ENCODE peak calls at places on chromosomes 7 and 10, in ten cellular contexts. One of them, this sample, is unnamed.

GRCh38 chr7:140168816-140169215 is 8.0 kb downstream of the KDM7A start:
- DNase-seq in central memory CD4-positive, alpha-beta T cell: no peak
- DNase-seq in NCI-H774: no peak
- DNase-seq in endodermal cell: no peak
- DNase-seq in HTR-8/SVneo: no peak
- DNase-seq in NCI-H524: no peak
- DNase-seq in NCI-H2081: no peak
- DNase-seq in psoas muscle: no peak
- DNase-seq in iPS-NIHi11: no peak
- DNase-seq in neural crest cell: no peak
- DNase-seq in this sample: no peak

GRCh38 chr7:22549667-22550513 is 49.9 kb upstream of the STEAP1B start:
- DNase-seq in central memory CD4-positive, alpha-beta T cell: peak
- DNase-seq in NCI-H774: peak
- DNase-seq in endodermal cell: peak
- DNase-seq in HTR-8/SVneo: no peak
- DNase-seq in NCI-H524: peak
- DNase-seq in NCI-H2081: peak
- DNase-seq in psoas muscle: no peak
- DNase-seq in iPS-NIHi11: peak
- DNase-seq in neural crest cell: peak
- DNase-seq in this sample: peak

GRCh38 chr7:103524042-103524907 is 78.3 kb upstream of the SLC26A5 start:
- DNase-seq in central memory CD4-positive, alpha-beta T cell: no peak
- DNase-seq in NCI-H774: peak
- DNase-seq in endodermal cell: no peak
- DNase-seq in HTR-8/SVneo: peak
- DNase-seq in NCI-H524: peak
- DNase-seq in NCI-H2081: peak
- DNase-seq in psoas muscle: no peak
- DNase-seq in iPS-NIHi11: peak
- DNase-seq in neural crest cell: no peak
- DNase-seq in this sample: peak

GRCh38 chr7:40204581-40204980 is 69.8 kb downstream of the SUGCT start:
- DNase-seq in central memory CD4-positive, alpha-beta T cell: no peak
- DNase-seq in NCI-H774: no peak
- DNase-seq in endodermal cell: no peak
- DNase-seq in HTR-8/SVneo: no peak
- DNase-seq in NCI-H524: no peak
- DNase-seq in NCI-H2081: no peak
- DNase-seq in psoas muscle: no peak
- DNase-seq in iPS-NIHi11: no peak
- DNase-seq in neural crest cell: no peak
- DNase-seq in this sample: no peak

GRCh38 chr10:48453451-48454301 is 147.2 kb downstream of the MAPK8 start:
- DNase-seq in central memory CD4-positive, alpha-beta T cell: no peak
- DNase-seq in NCI-H774: no peak
- DNase-seq in endodermal cell: no peak
- DNase-seq in HTR-8/SVneo: no peak
- DNase-seq in NCI-H524: no peak
- DNase-seq in NCI-H2081: no peak
- DNase-seq in psoas muscle: no peak
- DNase-seq in iPS-NIHi11: no peak
- DNase-seq in neural crest cell: no peak
- DNase-seq in this sample: no peak

GRCh38 chr10:107847620-107848019 is 683.1 kb upstream of the SORCS1 start:
- DNase-seq in central memory CD4-positive, alpha-beta T cell: no peak
- DNase-seq in NCI-H774: no peak
- DNase-seq in endodermal cell: no peak
- DNase-seq in HTR-8/SVneo: no peak
- DNase-seq in NCI-H524: no peak
- DNase-seq in NCI-H2081: no peak
- DNase-seq in psoas muscle: no peak
- DNase-seq in iPS-NIHi11: no peak
- DNase-seq in neural crest cell: no peak
- DNase-seq in this sample: no peak

GRCh38 chr7:112205348-112206237 is 606 bp downstream of the DOCK4 start:
- DNase-seq in central memory CD4-positive, alpha-beta T cell: peak
- DNase-seq in NCI-H774: no peak
- DNase-seq in endodermal cell: peak
- DNase-seq in HTR-8/SVneo: no peak
- DNase-seq in NCI-H524: peak
- DNase-seq in NCI-H2081: peak
- DNase-seq in psoas muscle: peak
- DNase-seq in iPS-NIHi11: peak
- DNase-seq in neural crest cell: peak
- DNase-seq in this sample: peak

GRCh38 chr10:88066876-88067275 is 203.5 kb downstream of the PTEN start:
- DNase-seq in central memory CD4-positive, alpha-beta T cell: peak
- DNase-seq in NCI-H774: no peak
- DNase-seq in endodermal cell: no peak
- DNase-seq in HTR-8/SVneo: no peak
- DNase-seq in NCI-H524: no peak
- DNase-seq in NCI-H2081: no peak
- DNase-seq in psoas muscle: no peak
- DNase-seq in iPS-NIHi11: no peak
- DNase-seq in neural crest cell: no peak
- DNase-seq in this sample: no peak

GRCh38 chr7:81719865-81720264 is 50.0 kb downstream of the HGF start:
- DNase-seq in central memory CD4-positive, alpha-beta T cell: no peak
- DNase-seq in NCI-H774: no peak
- DNase-seq in endodermal cell: no peak
- DNase-seq in HTR-8/SVneo: no peak
- DNase-seq in NCI-H524: no peak
- DNase-seq in NCI-H2081: no peak
- DNase-seq in psoas muscle: no peak
- DNase-seq in iPS-NIHi11: no peak
- DNase-seq in neural crest cell: no peak
- DNase-seq in this sample: no peak

GRCh38 chr7:74083928-74084721 is 521 bp downstream of the LIMK1 start:
- DNase-seq in central memory CD4-positive, alpha-beta T cell: no peak
- DNase-seq in NCI-H774: peak
- DNase-seq in endodermal cell: peak
- DNase-seq in HTR-8/SVneo: peak
- DNase-seq in NCI-H524: peak
- DNase-seq in NCI-H2081: peak
- DNase-seq in psoas muscle: peak
- DNase-seq in iPS-NIHi11: peak
- DNase-seq in neural crest cell: peak
- DNase-seq in this sample: no peak

GRCh38 chr10:98170249-98171117 is 36.0 kb downstream of the R3HCC1L start:
- DNase-seq in central memory CD4-positive, alpha-beta T cell: no peak
- DNase-seq in NCI-H774: peak
- DNase-seq in endodermal cell: peak
- DNase-seq in HTR-8/SVneo: peak
- DNase-seq in NCI-H524: peak
- DNase-seq in NCI-H2081: peak
- DNase-seq in psoas muscle: no peak
- DNase-seq in iPS-NIHi11: peak
- DNase-seq in neural crest cell: peak
- DNase-seq in this sample: peak

GRCh38 chr7:87318741-87319140 is 26.7 kb upstream of the CROT start:
- DNase-seq in central memory CD4-positive, alpha-beta T cell: no peak
- DNase-seq in NCI-H774: no peak
- DNase-seq in endodermal cell: peak
- DNase-seq in HTR-8/SVneo: no peak
- DNase-seq in NCI-H524: peak
- DNase-seq in NCI-H2081: no peak
- DNase-seq in psoas muscle: no peak
- DNase-seq in iPS-NIHi11: no peak
- DNase-seq in neural crest cell: no peak
- DNase-seq in this sample: no peak

GRCh38 chr7:149625339-149625946 is 127.8 kb upstream of the ZNF746 start:
- DNase-seq in central memory CD4-positive, alpha-beta T cell: peak
- DNase-seq in NCI-H774: peak
- DNase-seq in endodermal cell: peak
- DNase-seq in HTR-8/SVneo: peak
- DNase-seq in NCI-H524: peak
- DNase-seq in NCI-H2081: no peak
- DNase-seq in psoas muscle: peak
- DNase-seq in iPS-NIHi11: peak
- DNase-seq in neural crest cell: peak
- DNase-seq in this sample: peak

GRCh38 chr10:11242443-11243386 is 225.0 kb downstream of the CELF2 start:
- DNase-seq in central memory CD4-positive, alpha-beta T cell: no peak
- DNase-seq in NCI-H774: no peak
- DNase-seq in endodermal cell: no peak
- DNase-seq in HTR-8/SVneo: no peak
- DNase-seq in NCI-H524: peak
- DNase-seq in NCI-H2081: no peak
- DNase-seq in psoas muscle: peak
- DNase-seq in iPS-NIHi11: no peak
- DNase-seq in neural crest cell: no peak
- DNase-seq in this sample: no peak

GRCh38 chr10:63720072-63720537 is 198.9 kb downstream of the REEP3 start:
- DNase-seq in central memory CD4-positive, alpha-beta T cell: peak
- DNase-seq in NCI-H774: peak
- DNase-seq in endodermal cell: peak
- DNase-seq in HTR-8/SVneo: peak
- DNase-seq in NCI-H524: peak
- DNase-seq in NCI-H2081: peak
- DNase-seq in psoas muscle: no peak
- DNase-seq in iPS-NIHi11: peak
- DNase-seq in neural crest cell: peak
- DNase-seq in this sample: peak

GRCh38 chr10:118918689-118919088 is 110.8 kb upstream of the NANOS1 start:
- DNase-seq in central memory CD4-positive, alpha-beta T cell: no peak
- DNase-seq in NCI-H774: no peak
- DNase-seq in endodermal cell: no peak
- DNase-seq in HTR-8/SVneo: no peak
- DNase-seq in NCI-H524: no peak
- DNase-seq in NCI-H2081: no peak
- DNase-seq in psoas muscle: no peak
- DNase-seq in iPS-NIHi11: no peak
- DNase-seq in neural crest cell: no peak
- DNase-seq in this sample: no peak

GRCh38 chr10:62175256-62175655 is 93.4 kb downstream of the RTKN2 start:
- DNase-seq in central memory CD4-positive, alpha-beta T cell: no peak
- DNase-seq in NCI-H774: no peak
- DNase-seq in endodermal cell: no peak
- DNase-seq in HTR-8/SVneo: no peak
- DNase-seq in NCI-H524: no peak
- DNase-seq in NCI-H2081: no peak
- DNase-seq in psoas muscle: no peak
- DNase-seq in iPS-NIHi11: no peak
- DNase-seq in neural crest cell: no peak
- DNase-seq in this sample: no peak

GRCh38 chr7:148882668-148883232 is 1.3 kb downstream of the EZH2 start:
- DNase-seq in central memory CD4-positive, alpha-beta T cell: no peak
- DNase-seq in NCI-H774: no peak
- DNase-seq in endodermal cell: no peak
- DNase-seq in HTR-8/SVneo: no peak
- DNase-seq in NCI-H524: peak
- DNase-seq in NCI-H2081: no peak
- DNase-seq in psoas muscle: no peak
- DNase-seq in iPS-NIHi11: no peak
- DNase-seq in neural crest cell: no peak
- DNase-seq in this sample: no peak

GRCh38 chr7:16982640-16983103 is 100.9 kb upstream of the AGR3 start:
- DNase-seq in central memory CD4-positive, alpha-beta T cell: peak
- DNase-seq in NCI-H774: peak
- DNase-seq in endodermal cell: no peak
- DNase-seq in HTR-8/SVneo: no peak
- DNase-seq in NCI-H524: peak
- DNase-seq in NCI-H2081: peak
- DNase-seq in psoas muscle: no peak
- DNase-seq in iPS-NIHi11: peak
- DNase-seq in neural crest cell: no peak
- DNase-seq in this sample: peak

GRCh38 chr10:9547921-9548904 is 1469.5 kb upstream of the CELF2 start:
- DNase-seq in central memory CD4-positive, alpha-beta T cell: no peak
- DNase-seq in NCI-H774: no peak
- DNase-seq in endodermal cell: no peak
- DNase-seq in HTR-8/SVneo: no peak
- DNase-seq in NCI-H524: no peak
- DNase-seq in NCI-H2081: no peak
- DNase-seq in psoas muscle: no peak
- DNase-seq in iPS-NIHi11: no peak
- DNase-seq in neural crest cell: no peak
- DNase-seq in this sample: no peak

GRCh38 chr10:128803790-128804189 is 663.3 kb upstream of the MGMT start:
- DNase-seq in central memory CD4-positive, alpha-beta T cell: no peak
- DNase-seq in NCI-H774: no peak
- DNase-seq in endodermal cell: peak
- DNase-seq in HTR-8/SVneo: no peak
- DNase-seq in NCI-H524: no peak
- DNase-seq in NCI-H2081: no peak
- DNase-seq in psoas muscle: no peak
- DNase-seq in iPS-NIHi11: no peak
- DNase-seq in neural crest cell: no peak
- DNase-seq in this sample: no peak

GRCh38 chr7:116999316-116999715 is 46.0 kb downstream of the ST7 start:
- DNase-seq in central memory CD4-positive, alpha-beta T cell: no peak
- DNase-seq in NCI-H774: no peak
- DNase-seq in endodermal cell: no peak
- DNase-seq in HTR-8/SVneo: no peak
- DNase-seq in NCI-H524: no peak
- DNase-seq in NCI-H2081: no peak
- DNase-seq in psoas muscle: no peak
- DNase-seq in iPS-NIHi11: no peak
- DNase-seq in neural crest cell: no peak
- DNase-seq in this sample: no peak

GRCh38 chr10:52314822-52315552 is 906 bp downstream of the DKK1 start:
- DNase-seq in central memory CD4-positive, alpha-beta T cell: no peak
- DNase-seq in NCI-H774: no peak
- DNase-seq in endodermal cell: no peak
- DNase-seq in HTR-8/SVneo: no peak
- DNase-seq in NCI-H524: no peak
- DNase-seq in NCI-H2081: no peak
- DNase-seq in psoas muscle: no peak
- DNase-seq in iPS-NIHi11: peak
- DNase-seq in neural crest cell: no peak
- DNase-seq in this sample: peak

GRCh38 chr10:123788981-123789380 is 102.6 kb downstream of the CPXM2 start:
- DNase-seq in central memory CD4-positive, alpha-beta T cell: no peak
- DNase-seq in NCI-H774: no peak
- DNase-seq in endodermal cell: no peak
- DNase-seq in HTR-8/SVneo: no peak
- DNase-seq in NCI-H524: no peak
- DNase-seq in NCI-H2081: no peak
- DNase-seq in psoas muscle: no peak
- DNase-seq in iPS-NIHi11: no peak
- DNase-seq in neural crest cell: no peak
- DNase-seq in this sample: no peak

GRCh38 chr7:25187932-25188331 is 40.4 kb downstream of the NPVF start:
- DNase-seq in central memory CD4-positive, alpha-beta T cell: no peak
- DNase-seq in NCI-H774: no peak
- DNase-seq in endodermal cell: peak
- DNase-seq in HTR-8/SVneo: no peak
- DNase-seq in NCI-H524: no peak
- DNase-seq in NCI-H2081: no peak
- DNase-seq in psoas muscle: no peak
- DNase-seq in iPS-NIHi11: peak
- DNase-seq in neural crest cell: no peak
- DNase-seq in this sample: no peak

This sample was measured in neural progenitor cell.